ENCODE peak calls at places on chromosomes 4 and X, in eight cellular contexts. One of them, this sample, is unnamed.
A peak's percentile ranks its signal among the peaks of the same experiment; 100 is the strongest.

GRCh38 chr4:64713256-64713840 is 304.1 kb upstream of the TECRL start:
- DNase-seq in activated naive CD4-positive, alpha-beta T cell: no peak
- DNase-seq in type B pancreatic cell: no peak
- DNase-seq in brain microvascular endothelial cell: peak; percentile 3
- DNase-seq in glomerular endothelial cell: no peak
- DNase-seq in NCI-H2081: peak; percentile 20
- DNase-seq in fibroblast of lung: peak; percentile 0
- DNase-seq in Right ventricle myocardium superior: no peak
- DNase-seq in this sample: no peak

GRCh38 chrX:121000589-121000988 is 15.0 kb upstream of the CT47A1 start:
- DNase-seq in activated naive CD4-positive, alpha-beta T cell: no peak
- DNase-seq in type B pancreatic cell: no peak
- DNase-seq in brain microvascular endothelial cell: no peak
- DNase-seq in glomerular endothelial cell: no peak
- DNase-seq in NCI-H2081: no peak
- DNase-seq in fibroblast of lung: no peak
- DNase-seq in Right ventricle myocardium superior: no peak
- DNase-seq in this sample: no peak

GRCh38 chr4:8777320-8778196 is 94.1 kb downstream of the HMX1 start:
- DNase-seq in activated naive CD4-positive, alpha-beta T cell: no peak
- DNase-seq in type B pancreatic cell: no peak
- DNase-seq in brain microvascular endothelial cell: no peak
- DNase-seq in glomerular endothelial cell: no peak
- DNase-seq in NCI-H2081: no peak
- DNase-seq in fibroblast of lung: no peak
- DNase-seq in Right ventricle myocardium superior: peak; percentile 25
- DNase-seq in this sample: no peak

GRCh38 chr4:146590801-146591200 is 47.9 kb upstream of the POU4F2 start:
- DNase-seq in activated naive CD4-positive, alpha-beta T cell: no peak
- DNase-seq in type B pancreatic cell: no peak
- DNase-seq in brain microvascular endothelial cell: no peak
- DNase-seq in glomerular endothelial cell: no peak
- DNase-seq in NCI-H2081: no peak
- DNase-seq in fibroblast of lung: no peak
- DNase-seq in Right ventricle myocardium superior: no peak
- DNase-seq in this sample: no peak

GRCh38 chr4:5955201-5955821 is 62.4 kb upstream of the CRMP1 start:
- DNase-seq in activated naive CD4-positive, alpha-beta T cell: no peak
- DNase-seq in type B pancreatic cell: no peak
- DNase-seq in brain microvascular endothelial cell: no peak
- DNase-seq in glomerular endothelial cell: no peak
- DNase-seq in NCI-H2081: peak; percentile 76
- DNase-seq in fibroblast of lung: no peak
- DNase-seq in Right ventricle myocardium superior: no peak
- DNase-seq in this sample: no peak

GRCh38 chr4:27217261-27217769 is 356.7 kb downstream of the STIM2 start:
- DNase-seq in activated naive CD4-positive, alpha-beta T cell: no peak
- DNase-seq in type B pancreatic cell: no peak
- DNase-seq in brain microvascular endothelial cell: no peak
- DNase-seq in glomerular endothelial cell: no peak
- DNase-seq in NCI-H2081: no peak
- DNase-seq in fibroblast of lung: no peak
- DNase-seq in Right ventricle myocardium superior: no peak
- DNase-seq in this sample: no peak

GRCh38 chrX:140664939-140665338 is 44.6 kb upstream of the LINC00632 start:
- DNase-seq in activated naive CD4-positive, alpha-beta T cell: no peak
- DNase-seq in type B pancreatic cell: no peak
- DNase-seq in brain microvascular endothelial cell: no peak
- DNase-seq in glomerular endothelial cell: no peak
- DNase-seq in NCI-H2081: no peak
- DNase-seq in fibroblast of lung: peak; percentile 37
- DNase-seq in Right ventricle myocardium superior: no peak
- DNase-seq in this sample: no peak

GRCh38 chr4:143531368-143531767 is 17.9 kb downstream of the SMARCA5 start:
- DNase-seq in activated naive CD4-positive, alpha-beta T cell: no peak
- DNase-seq in type B pancreatic cell: no peak
- DNase-seq in brain microvascular endothelial cell: no peak
- DNase-seq in glomerular endothelial cell: no peak
- DNase-seq in NCI-H2081: no peak
- DNase-seq in fibroblast of lung: peak; percentile 22
- DNase-seq in Right ventricle myocardium superior: no peak
- DNase-seq in this sample: no peak

GRCh38 chrX:25872786-25873185 is 265.4 kb upstream of the MAGEB18 start:
- DNase-seq in activated naive CD4-positive, alpha-beta T cell: no peak
- DNase-seq in type B pancreatic cell: no peak
- DNase-seq in brain microvascular endothelial cell: no peak
- DNase-seq in glomerular endothelial cell: no peak
- DNase-seq in NCI-H2081: no peak
- DNase-seq in fibroblast of lung: peak; percentile 6
- DNase-seq in Right ventricle myocardium superior: no peak
- DNase-seq in this sample: no peak

GRCh38 chr4:146900295-146900694 is 45.4 kb downstream of the TTC29 start:
- DNase-seq in activated naive CD4-positive, alpha-beta T cell: no peak
- DNase-seq in type B pancreatic cell: no peak
- DNase-seq in brain microvascular endothelial cell: no peak
- DNase-seq in glomerular endothelial cell: no peak
- DNase-seq in NCI-H2081: no peak
- DNase-seq in fibroblast of lung: no peak
- DNase-seq in Right ventricle myocardium superior: no peak
- DNase-seq in this sample: no peak

GRCh38 chr4:4519296-4519898 is 22.5 kb downstream of the STX18 start:
- DNase-seq in activated naive CD4-positive, alpha-beta T cell: no peak
- DNase-seq in type B pancreatic cell: no peak
- DNase-seq in brain microvascular endothelial cell: no peak
- DNase-seq in glomerular endothelial cell: no peak
- DNase-seq in NCI-H2081: peak; percentile 23
- DNase-seq in fibroblast of lung: peak; percentile 41
- DNase-seq in Right ventricle myocardium superior: no peak
- DNase-seq in this sample: no peak

GRCh38 chrX:24506082-24506481 is 41.0 kb downstream of the PDK3 start:
- DNase-seq in activated naive CD4-positive, alpha-beta T cell: no peak
- DNase-seq in type B pancreatic cell: no peak
- DNase-seq in brain microvascular endothelial cell: peak; percentile 2
- DNase-seq in glomerular endothelial cell: no peak
- DNase-seq in NCI-H2081: no peak
- DNase-seq in fibroblast of lung: no peak
- DNase-seq in Right ventricle myocardium superior: no peak
- DNase-seq in this sample: no peak

GRCh38 chrX:19512961-19513360 is 2.3 kb downstream of the MAP3K15 start:
- DNase-seq in activated naive CD4-positive, alpha-beta T cell: no peak
- DNase-seq in type B pancreatic cell: no peak
- DNase-seq in brain microvascular endothelial cell: no peak
- DNase-seq in glomerular endothelial cell: no peak
- DNase-seq in NCI-H2081: no peak
- DNase-seq in fibroblast of lung: no peak
- DNase-seq in Right ventricle myocardium superior: no peak
- DNase-seq in this sample: no peak

GRCh38 chr4:78644744-78645330 is 93.3 kb downstream of the ANXA3 start:
- DNase-seq in activated naive CD4-positive, alpha-beta T cell: peak; percentile 17
- DNase-seq in type B pancreatic cell: no peak
- DNase-seq in brain microvascular endothelial cell: peak; percentile 86
- DNase-seq in glomerular endothelial cell: peak; percentile 76
- DNase-seq in NCI-H2081: peak; percentile 1
- DNase-seq in fibroblast of lung: peak; percentile 84
- DNase-seq in Right ventricle myocardium superior: peak; percentile 66
- DNase-seq in this sample: peak; percentile 23

GRCh38 chr4:76204936-76205335 is 8.7 kb downstream of the SCARB2 start:
- DNase-seq in activated naive CD4-positive, alpha-beta T cell: no peak
- DNase-seq in type B pancreatic cell: no peak
- DNase-seq in brain microvascular endothelial cell: no peak
- DNase-seq in glomerular endothelial cell: no peak
- DNase-seq in NCI-H2081: no peak
- DNase-seq in fibroblast of lung: no peak
- DNase-seq in Right ventricle myocardium superior: no peak
- DNase-seq in this sample: no peak

GRCh38 chrX:154365052-154365600 is 9.3 kb downstream of the FLNA start:
- DNase-seq in activated naive CD4-positive, alpha-beta T cell: no peak
- DNase-seq in type B pancreatic cell: no peak
- DNase-seq in brain microvascular endothelial cell: no peak
- DNase-seq in glomerular endothelial cell: no peak
- DNase-seq in NCI-H2081: no peak
- DNase-seq in fibroblast of lung: no peak
- DNase-seq in Right ventricle myocardium superior: no peak
- DNase-seq in this sample: no peak

GRCh38 chr4:127139788-127140286 is 492.9 kb upstream of the INTU start:
- DNase-seq in activated naive CD4-positive, alpha-beta T cell: no peak
- DNase-seq in type B pancreatic cell: no peak
- DNase-seq in brain microvascular endothelial cell: no peak
- DNase-seq in glomerular endothelial cell: no peak
- DNase-seq in NCI-H2081: no peak
- DNase-seq in fibroblast of lung: no peak
- DNase-seq in Right ventricle myocardium superior: no peak
- DNase-seq in this sample: no peak

GRCh38 chrX:42459735-42460134 is 318.2 kb downstream of the PPP1R2C start:
- DNase-seq in activated naive CD4-positive, alpha-beta T cell: no peak
- DNase-seq in type B pancreatic cell: no peak
- DNase-seq in brain microvascular endothelial cell: no peak
- DNase-seq in glomerular endothelial cell: no peak
- DNase-seq in NCI-H2081: no peak
- DNase-seq in fibroblast of lung: no peak
- DNase-seq in Right ventricle myocardium superior: no peak
- DNase-seq in this sample: no peak

GRCh38 chrX:31353095-31353494 is 281.3 kb upstream of the FTHL17 start:
- DNase-seq in activated naive CD4-positive, alpha-beta T cell: no peak
- DNase-seq in type B pancreatic cell: no peak
- DNase-seq in brain microvascular endothelial cell: peak; percentile 46
- DNase-seq in glomerular endothelial cell: no peak
- DNase-seq in NCI-H2081: no peak
- DNase-seq in fibroblast of lung: peak; percentile 17
- DNase-seq in Right ventricle myocardium superior: no peak
- DNase-seq in this sample: no peak

GRCh38 chr4:185311113-185311888 is 84.4 kb downstream of the LRP2BP start:
- DNase-seq in activated naive CD4-positive, alpha-beta T cell: no peak
- DNase-seq in type B pancreatic cell: no peak
- DNase-seq in brain microvascular endothelial cell: no peak
- DNase-seq in glomerular endothelial cell: no peak
- DNase-seq in NCI-H2081: no peak
- DNase-seq in fibroblast of lung: no peak
- DNase-seq in Right ventricle myocardium superior: no peak
- DNase-seq in this sample: no peak

GRCh38 chr4:99234331-99235010 is 15.4 kb upstream of the ADH6 start:
- DNase-seq in activated naive CD4-positive, alpha-beta T cell: no peak
- DNase-seq in type B pancreatic cell: no peak
- DNase-seq in brain microvascular endothelial cell: no peak
- DNase-seq in glomerular endothelial cell: no peak
- DNase-seq in NCI-H2081: no peak
- DNase-seq in fibroblast of lung: no peak
- DNase-seq in Right ventricle myocardium superior: no peak
- DNase-seq in this sample: no peak

GRCh38 chr4:6391852-6392188 is 80.6 kb downstream of the PPP2R2C start:
- DNase-seq in activated naive CD4-positive, alpha-beta T cell: no peak
- DNase-seq in type B pancreatic cell: no peak
- DNase-seq in brain microvascular endothelial cell: no peak
- DNase-seq in glomerular endothelial cell: no peak
- DNase-seq in NCI-H2081: no peak
- DNase-seq in fibroblast of lung: no peak
- DNase-seq in Right ventricle myocardium superior: no peak
- DNase-seq in this sample: no peak

GRCh38 chr4:80814266-80814665 is 216.2 kb upstream of the BMP3 start:
- DNase-seq in activated naive CD4-positive, alpha-beta T cell: no peak
- DNase-seq in type B pancreatic cell: no peak
- DNase-seq in brain microvascular endothelial cell: no peak
- DNase-seq in glomerular endothelial cell: no peak
- DNase-seq in NCI-H2081: no peak
- DNase-seq in fibroblast of lung: no peak
- DNase-seq in Right ventricle myocardium superior: no peak
- DNase-seq in this sample: no peak

GRCh38 chrX:39161856-39162255 is 360.6 kb downstream of the MID1IP1 start:
- DNase-seq in activated naive CD4-positive, alpha-beta T cell: no peak
- DNase-seq in type B pancreatic cell: no peak
- DNase-seq in brain microvascular endothelial cell: no peak
- DNase-seq in glomerular endothelial cell: no peak
- DNase-seq in NCI-H2081: no peak
- DNase-seq in fibroblast of lung: no peak
- DNase-seq in Right ventricle myocardium superior: no peak
- DNase-seq in this sample: no peak

GRCh38 chr4:147725673-147726072 is 6.2 kb upstream of the ARHGAP10 start:
- DNase-seq in activated naive CD4-positive, alpha-beta T cell: no peak
- DNase-seq in type B pancreatic cell: no peak
- DNase-seq in brain microvascular endothelial cell: no peak
- DNase-seq in glomerular endothelial cell: no peak
- DNase-seq in NCI-H2081: no peak
- DNase-seq in fibroblast of lung: no peak
- DNase-seq in Right ventricle myocardium superior: no peak
- DNase-seq in this sample: no peak

GRCh38 chr4:78704981-78705757 is 71.0 kb upstream of the BMP2K start:
- DNase-seq in activated naive CD4-positive, alpha-beta T cell: no peak
- DNase-seq in type B pancreatic cell: no peak
- DNase-seq in brain microvascular endothelial cell: peak; percentile 73
- DNase-seq in glomerular endothelial cell: no peak
- DNase-seq in NCI-H2081: no peak
- DNase-seq in fibroblast of lung: peak; percentile 78
- DNase-seq in Right ventricle myocardium superior: no peak
- DNase-seq in this sample: no peak

GRCh38 chrX:19678941-19679340 is 163.6 kb upstream of the MAP3K15 start:
- DNase-seq in activated naive CD4-positive, alpha-beta T cell: no peak
- DNase-seq in type B pancreatic cell: no peak
- DNase-seq in brain microvascular endothelial cell: no peak
- DNase-seq in glomerular endothelial cell: no peak
- DNase-seq in NCI-H2081: no peak
- DNase-seq in fibroblast of lung: no peak
- DNase-seq in Right ventricle myocardium superior: no peak
- DNase-seq in this sample: no peak

GRCh38 chr4:121155893-121156292 is 8.2 kb downstream of the TNIP3 start:
- DNase-seq in activated naive CD4-positive, alpha-beta T cell: no peak
- DNase-seq in type B pancreatic cell: no peak
- DNase-seq in brain microvascular endothelial cell: peak; percentile 85
- DNase-seq in glomerular endothelial cell: peak; percentile 84
- DNase-seq in NCI-H2081: peak; percentile 7
- DNase-seq in fibroblast of lung: peak; percentile 85
- DNase-seq in Right ventricle myocardium superior: no peak
- DNase-seq in this sample: no peak

GRCh38 chrX:151899622-151900021 is 13.1 kb upstream of the MAGEA4 start:
- DNase-seq in activated naive CD4-positive, alpha-beta T cell: no peak
- DNase-seq in type B pancreatic cell: no peak
- DNase-seq in brain microvascular endothelial cell: peak; percentile 25
- DNase-seq in glomerular endothelial cell: no peak
- DNase-seq in NCI-H2081: no peak
- DNase-seq in fibroblast of lung: peak; percentile 2
- DNase-seq in Right ventricle myocardium superior: no peak
- DNase-seq in this sample: no peak

This sample was measured in stimulated activated CD4-positive, alpha-beta T cell treated with anti-CD3 and anti-CD28 coated beads, Interleukin-2, amount 100 ng/mL, for 48 hours.